ENCODE peak calls at places on chromosomes 4 and X, in eight cellular contexts. E is NCI-H1105; M is AG08395; Q is endothelial cell of umbilical vein; A is CD4-positive, CD25-positive, alpha-beta regulatory T cell; F is LoVo; K is Right ventricle myocardium inferior; Z is stimulated activated CD8-positive, alpha-beta memory T cell treated with anti-CD3 and anti-CD28 coated beads, Interleukin-7, amount 100 ng/mL, for 1 hour. G is an unnamed sample.

GRCh38 chrX:73964607-73965006 is 339.4 kb upstream of the ZCCHC13 start:
- DNase-seq in M (no peak), Q (no peak), E (no peak), F (no peak), K (no peak), Z (no peak), A (no peak), G (no peak)

GRCh38 chr4:121990489-121990888 is 38.6 kb upstream of the TRPC3 start:
- DNase-seq in M (no peak), E (no peak), K (no peak), F (no peak), Z (no peak), A (no peak), Q (no peak), G (no peak)

GRCh38 chrX:12210196-12210815 is 72.0 kb downstream of the FRMPD4 start:
- DNase-seq in A (no peak), Z (no peak), E (no peak), Q (no peak), K (no peak), M (peak), F (peak), G (no peak)

GRCh38 chrX:41759817-41760216 is 35.8 kb downstream of the GPR82 start:
- DNase-seq in K (no peak), Q (peak), Z (no peak), A (no peak), E (no peak), M (peak), F (no peak), G (no peak)

GRCh38 chr4:174663254-174663653 is 141.0 kb upstream of the HPGD start:
- DNase-seq in E (no peak), M (peak), A (no peak), F (no peak), Q (no peak), Z (no peak), K (no peak), G (no peak)

GRCh38 chrX:21932277-21932996 is 8.1 kb upstream of the SMS start:
- DNase-seq in E (no peak), Z (no peak), K (no peak), M (peak), A (no peak), F (no peak), Q (peak), G (no peak)

GRCh38 chr4:106746451-106746850 is 289.7 kb downstream of the DKK2 start:
- DNase-seq in F (no peak), Z (no peak), A (no peak), E (no peak), Q (peak), M (peak), K (no peak), G (no peak)

GRCh38 chrX:41025926-41026325 is 59.3 kb upstream of the USP9X start:
- DNase-seq in E (no peak), M (no peak), F (no peak), Z (no peak), K (no peak), A (no peak), Q (no peak), G (no peak)

GRCh38 chr4:189001283-189001970 is 862.2 kb downstream of the TRIML1 start:
- DNase-seq in A (no peak), M (no peak), K (no peak), Q (no peak), Z (no peak), E (no peak), F (no peak), G (no peak)

GRCh38 chrX:23787745-23788118 is 4.8 kb downstream of the SAT1 start:
- DNase-seq in A (no peak), E (no peak), M (no peak), F (no peak), Q (peak), K (no peak), Z (no peak), G (no peak)

GRCh38 chrX:45322820-45323219 is 122.1 kb upstream of the DIPK2B start:
- DNase-seq in Z (no peak), F (peak), E (no peak), A (no peak), M (peak), K (no peak), Q (no peak), G (no peak)